ENCODE peak calls at places on chromosomes 13 and 19, in seven cellular contexts. B is H9, G is mesendoderm, H is mesenchymal stem cell, U is H1, Y is IMR-90, Z is trophoblast cell. N is an unnamed sample.

GRCh38 chr19:5389353-5389752 is 48.7 kb upstream of the PTPRS start:
- DNase-seq in B (no peak), G (no peak), H (no peak), U (no peak), Y (no peak), Z (no peak), N (no peak)

GRCh38 chr19:42325896-42326771 is 699 bp downstream of the MEGF8 start:
- DNase-seq in B (peak), G (peak), H (no peak), U (no peak), Y (no peak), Z (no peak), N (no peak)

GRCh38 chr13:74651121-74651520 is 516.9 kb upstream of the KLF12 start:
- DNase-seq in B (no peak), G (no peak), H (no peak), U (no peak), Y (no peak), Z (no peak), N (no peak)

GRCh38 chr19:41997851-41998229 is 3.8 kb upstream of the ATP1A3 start:
- DNase-seq in B (peak), G (no peak), H (no peak), U (peak), Y (no peak), Z (no peak), N (no peak)

GRCh38 chr13:107803822-107804495 is 411.4 kb downstream of the LIG4 start:
- DNase-seq in B (no peak), G (no peak), H (no peak), U (no peak), Y (no peak), Z (no peak), N (no peak)

GRCh38 chr13:111492341-111492945 is 172.0 kb downstream of the TEX29 start:
- DNase-seq in B (no peak), G (no peak), H (no peak), U (no peak), Y (no peak), Z (no peak), N (no peak)

GRCh38 chr19:17209126-17210036 is 5.8 kb upstream of the USE1 start:
- DNase-seq in B (peak), G (peak), H (peak), U (peak), Y (peak), Z (peak), N (peak)

GRCh38 chr19:4455742-4456565 is 1.6 kb downstream of the UBXN6 start:
- DNase-seq in B (no peak), G (peak), H (peak), U (no peak), Y (peak), Z (no peak), N (no peak)

GRCh38 chr13:44106231-44107152 is 226.8 kb downstream of the LACC1 start:
- DNase-seq in B (no peak), G (no peak), H (no peak), U (no peak), Y (no peak), Z (peak), N (no peak)

GRCh38 chr13:108195146-108195545 is 20.2 kb downstream of the LIG4 start:
- DNase-seq in B (no peak), G (no peak), H (peak), U (no peak), Y (peak), Z (no peak), N (no peak)

GRCh38 chr19:10797078-10797477 is 38.9 kb downstream of the TMED1 start:
- DNase-seq in B (no peak), G (no peak), H (no peak), U (no peak), Y (no peak), Z (no peak), N (no peak)

GRCh38 chr13:31611214-31611613 is 128.1 kb upstream of the RXFP2 start:
- DNase-seq in B (no peak), G (no peak), H (no peak), U (no peak), Y (no peak), Z (no peak), N (no peak)

GRCh38 chr13:25276748-25277147 is 10.5 kb downstream of the MTMR6 start:
- DNase-seq in B (no peak), G (no peak), H (peak), U (no peak), Y (peak), Z (no peak), N (no peak)

GRCh38 chr19:40807147-40808020 is 8.4 kb downstream of the EGLN2 start:
- DNase-seq in B (peak), G (peak), H (no peak), U (peak), Y (no peak), Z (peak), N (no peak)

GRCh38 chr19:4278926-4279529 is at the start of gene SHD:
- DNase-seq in B (no peak), G (peak), H (no peak), U (peak), Y (no peak), Z (no peak), N (no peak)

GRCh38 chr19:13069415-13070369 is 33.0 kb downstream of the LYL1 start:
- DNase-seq in B (no peak), G (peak), H (no peak), U (no peak), Y (no peak), Z (no peak), N (no peak)

GRCh38 chr13:73535341-73535740 is 476.5 kb downstream of the KLF5 start:
- DNase-seq in B (no peak), G (peak), H (no peak), U (no peak), Y (no peak), Z (peak), N (no peak)

GRCh38 chr19:7926727-7927604 is 1.0 kb upstream of the CTXN1 start:
- DNase-seq in B (no peak), G (no peak), H (no peak), U (no peak), Y (no peak), Z (no peak), N (no peak)

GRCh38 chr19:33557720-33558119 is 36.1 kb upstream of the PEPD start:
- DNase-seq in B (no peak), G (no peak), H (no peak), U (no peak), Y (no peak), Z (no peak), N (no peak)

GRCh38 chr19:1254081-1254527 is 5.7 kb downstream of the MIDN start:
- DNase-seq in B (no peak), G (no peak), H (no peak), U (no peak), Y (no peak), Z (no peak), N (no peak)

GRCh38 chr19:1255186-1256161 is 7.1 kb downstream of the MIDN start:
- DNase-seq in B (no peak), G (no peak), H (no peak), U (no peak), Y (no peak), Z (no peak), N (no peak)

GRCh38 chr19:1253514-1254080 is 5.2 kb downstream of the MIDN start:
- DNase-seq in B (no peak), G (no peak), H (no peak), U (no peak), Y (peak), Z (peak), N (no peak)

GRCh38 chr19:1252818-1253513 is 4.6 kb downstream of the MIDN start:
- DNase-seq in B (no peak), G (peak), H (peak), U (no peak), Y (peak), Z (peak), N (no peak)

DNA sequence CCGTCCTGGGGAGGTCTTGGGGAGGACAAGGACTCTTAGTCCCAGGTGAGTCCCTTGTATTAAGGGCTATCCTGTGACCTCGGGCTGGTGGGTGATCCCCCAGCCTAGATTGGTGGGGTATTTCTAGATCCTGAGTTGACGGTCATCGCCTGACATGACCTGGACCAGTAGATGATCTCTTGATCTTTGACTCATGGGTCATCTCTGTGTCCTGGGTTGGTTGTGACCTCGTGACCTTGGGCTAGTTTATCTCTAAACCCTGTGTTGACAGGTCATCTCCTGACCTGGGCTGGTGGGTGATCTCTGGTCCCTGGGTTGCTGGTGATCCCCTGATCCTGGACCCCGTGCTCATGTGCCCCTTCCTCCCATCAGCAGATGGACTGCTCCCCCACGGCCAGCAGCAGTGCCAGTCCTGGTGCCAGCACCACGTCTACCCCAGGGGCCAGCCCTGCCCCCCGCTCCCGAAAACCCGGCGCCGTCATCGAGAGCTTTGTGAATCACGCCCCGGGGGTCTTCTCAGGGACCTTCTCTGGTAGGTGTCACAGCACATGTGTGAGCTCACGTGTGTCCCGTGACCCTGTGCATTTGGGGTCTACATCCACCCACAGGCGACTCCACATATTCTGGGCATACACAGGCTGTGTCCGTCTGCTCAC is 6.3 kb downstream of the MIDN start:
- DNase-seq in B (no peak), G (no peak), H (no peak), U (no peak), Y (no peak), Z (no peak), N (no peak)
- H2BK120ac ChIP-seq in B (no peak), G (no peak), H (peak), U (no peak), Y (peak), Z (no peak), N (no peak)

GRCh38 chr13:37369618-37370017 is 228.9 kb downstream of the POSTN start:
- DNase-seq in B (no peak), G (no peak), H (peak), U (no peak), Y (peak), Z (no peak), N (no peak)

GRCh38 chr13:37375724-37376123 is 222.8 kb downstream of the POSTN start:
- DNase-seq in B (no peak), G (no peak), H (no peak), U (no peak), Y (peak), Z (no peak), N (no peak)

GRCh38 chr13:37375071-37375470 is 223.5 kb downstream of the POSTN start:
- DNase-seq in B (no peak), G (no peak), H (no peak), U (no peak), Y (no peak), Z (no peak), N (no peak)
- H2BK120ac ChIP-seq in B (no peak), G (no peak), H (no peak), U (no peak), Y (no peak), Z (no peak), N (no peak)

DNA sequence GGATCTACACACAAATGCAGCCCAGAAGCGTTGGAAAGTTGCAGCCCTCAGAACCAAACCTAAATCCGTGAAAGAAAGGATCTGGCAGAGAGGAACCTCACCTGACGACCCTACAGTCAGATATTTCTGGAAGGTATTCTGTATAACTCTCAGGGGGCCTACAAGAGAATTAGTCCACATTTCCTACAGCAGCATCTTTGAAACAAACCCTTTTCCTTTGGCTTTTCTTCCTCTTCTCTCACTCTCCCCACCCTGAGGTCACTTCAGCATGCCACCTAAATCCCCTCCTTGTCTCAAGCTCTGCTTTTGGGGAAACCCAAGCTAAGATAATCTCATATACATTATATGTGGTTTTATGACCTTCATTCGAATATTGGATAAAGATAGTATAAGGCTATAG is 719.0 kb upstream of the MIR17HG start:
- DNase-seq in B (no peak), G (no peak), H (no peak), U (no peak), Y (no peak), Z (no peak), N (no peak)
- H2BK120ac ChIP-seq in B (no peak), G (no peak), H (no peak), U (no peak), Y (no peak), Z (no peak), N (no peak)

DNA sequence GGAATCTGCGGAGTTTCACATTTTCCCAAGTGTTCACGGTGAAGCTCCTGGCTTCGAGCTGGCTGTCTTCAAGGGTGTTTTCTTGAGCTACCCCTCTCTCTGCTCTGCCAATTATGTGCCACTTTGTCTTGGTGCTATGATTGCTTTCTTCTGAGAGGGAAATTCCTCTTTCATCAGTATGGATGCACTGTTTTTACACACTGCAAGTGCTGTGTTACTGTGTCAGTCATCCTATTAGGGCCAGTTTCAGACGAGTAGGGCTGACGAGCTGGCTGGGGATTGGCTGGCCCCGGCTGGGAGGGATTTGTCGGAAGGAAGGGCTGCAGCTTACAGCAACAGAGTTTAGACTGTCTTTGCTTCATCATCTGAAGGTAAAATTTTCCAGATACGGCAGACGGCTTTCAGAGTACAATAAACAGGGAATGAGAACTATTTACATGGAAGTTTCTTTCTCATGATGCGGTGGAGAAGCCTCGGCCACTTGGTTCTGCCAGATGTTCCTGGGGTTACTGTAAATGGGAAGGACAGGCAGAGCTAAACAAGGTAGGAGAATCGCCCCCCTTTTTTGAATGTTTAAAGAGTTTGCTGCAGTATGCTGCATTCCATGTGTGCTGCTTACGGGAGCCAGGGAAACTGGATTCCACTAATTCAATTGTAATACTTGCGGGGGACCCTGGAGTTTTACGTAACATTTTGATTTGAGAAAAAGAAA is at the start of gene MBNL2:
- DNase-seq in B (peak), G (peak), H (peak), U (peak), Y (peak), Z (peak), N (peak)
- H2BK120ac ChIP-seq in B (no peak), G (no peak), H (peak), U (no peak), Y (peak), Z (peak), N (no peak)

GRCh38 chr13:45468676-45469075 is 3.9 kb downstream of the COG3 start:
- DNase-seq in B (no peak), G (no peak), H (no peak), U (no peak), Y (no peak), Z (peak), N (no peak)

GRCh38 chr13:45466359-45466758 is 1.6 kb downstream of the COG3 start:
- DNase-seq in B (no peak), G (no peak), H (no peak), U (no peak), Y (no peak), Z (peak), N (no peak)

GRCh38 chr13:45464141-45464686 is 525 bp upstream of the COG3 start:
- DNase-seq in B (no peak), G (no peak), H (no peak), U (no peak), Y (no peak), Z (no peak), N (no peak)

DNA sequence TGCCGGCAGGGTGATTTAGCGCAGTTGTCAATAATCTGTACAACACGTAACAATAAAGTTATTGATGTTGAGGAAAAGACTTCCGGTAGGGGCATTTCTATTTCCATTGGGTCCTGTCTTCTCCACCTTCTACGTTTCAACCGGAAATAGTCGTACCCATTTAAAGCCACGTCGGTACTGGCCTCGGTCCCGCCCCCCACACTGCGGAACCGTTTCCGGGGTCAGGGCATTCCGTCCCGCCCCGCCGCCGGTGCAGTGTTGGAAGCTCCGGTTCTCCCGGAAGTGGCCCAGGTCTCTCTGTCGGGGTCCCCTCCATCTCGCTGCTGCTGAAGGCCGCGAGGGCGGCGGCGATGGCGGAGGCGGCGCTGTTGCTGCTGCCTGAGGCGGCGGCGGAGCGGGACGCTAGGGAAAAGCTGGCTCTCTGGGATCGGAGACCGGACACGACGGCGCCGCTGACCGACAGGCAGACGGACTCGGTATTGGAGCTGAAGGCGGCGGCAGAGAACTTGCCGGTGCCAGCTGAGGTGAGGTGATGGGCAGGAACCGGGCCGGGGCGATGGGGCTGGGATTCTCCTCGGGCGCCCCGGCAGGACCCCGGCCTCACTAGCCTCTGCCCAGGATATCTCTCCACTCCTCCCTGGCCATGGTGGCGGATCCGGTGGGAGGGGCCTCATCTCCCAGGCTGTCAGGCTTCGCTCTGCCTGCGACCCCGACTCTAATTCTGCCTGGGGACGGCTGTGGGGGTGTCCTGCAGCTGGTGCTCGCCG is at the start of gene COG3:
- DNase-seq in B (peak), G (peak), H (peak), U (peak), Y (peak), Z (peak), N (peak)
- H2BK120ac ChIP-seq in B (no peak), G (no peak), H (peak), U (no peak), Y (peak), Z (peak), N (no peak)

GRCh38 chr19:37925212-37925611 is 18.2 kb downstream of the SIPA1L3 start:
- DNase-seq in B (no peak), G (no peak), H (no peak), U (no peak), Y (no peak), Z (no peak), N (no peak)
- H2BK120ac ChIP-seq in B (no peak), G (no peak), H (no peak), U (no peak), Y (no peak), Z (no peak), N (no peak)

GRCh38 chr13:102273111-102273510 is 128.7 kb downstream of the FGF14 start:
- DNase-seq in B (no peak), G (no peak), H (no peak), U (no peak), Y (no peak), Z (no peak), N (no peak)
- H2BK120ac ChIP-seq in B (no peak), G (no peak), H (no peak), U (no peak), Y (no peak), Z (no peak), N (no peak)

GRCh38 chr13:94369862-94370491 is 109.5 kb downstream of the DCT start:
- DNase-seq in B (no peak), G (no peak), H (peak), U (no peak), Y (peak), Z (no peak), N (no peak)
- H2BK120ac ChIP-seq in B (no peak), G (no peak), H (no peak), U (no peak), Y (no peak), Z (no peak), N (no peak)

DNA sequence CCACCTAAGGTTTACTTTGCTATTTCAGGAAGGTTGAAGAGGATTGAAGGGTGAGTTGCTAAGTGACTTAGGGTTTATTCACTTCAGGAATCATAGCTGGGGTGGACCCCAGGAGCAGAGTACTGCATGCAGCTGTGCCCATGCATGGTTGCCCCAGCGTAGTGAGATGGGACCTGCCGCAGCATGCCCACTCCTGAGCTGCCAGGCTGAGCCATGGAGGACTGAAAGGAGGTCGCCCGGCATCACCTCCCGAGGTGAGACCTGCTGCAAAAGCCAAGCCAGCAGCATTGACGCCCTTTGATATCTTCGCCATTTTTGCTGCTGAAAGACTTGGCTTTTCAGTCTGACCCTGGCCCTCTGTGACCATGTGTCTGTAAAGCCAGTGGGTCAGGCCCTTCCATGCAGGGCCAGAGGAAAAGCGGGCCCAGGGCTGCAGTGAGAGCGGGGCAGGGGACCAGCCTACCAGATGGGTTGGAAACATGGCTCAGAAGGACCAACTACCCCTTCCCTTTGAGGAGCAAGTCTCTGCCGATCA is 9.9 kb downstream of the POP4 start:
- DNase-seq in B (no peak), G (no peak), H (no peak), U (no peak), Y (no peak), Z (no peak), N (no peak)
- H2BK120ac ChIP-seq in B (no peak), G (no peak), H (no peak), U (no peak), Y (no peak), Z (no peak), N (no peak)

DNA sequence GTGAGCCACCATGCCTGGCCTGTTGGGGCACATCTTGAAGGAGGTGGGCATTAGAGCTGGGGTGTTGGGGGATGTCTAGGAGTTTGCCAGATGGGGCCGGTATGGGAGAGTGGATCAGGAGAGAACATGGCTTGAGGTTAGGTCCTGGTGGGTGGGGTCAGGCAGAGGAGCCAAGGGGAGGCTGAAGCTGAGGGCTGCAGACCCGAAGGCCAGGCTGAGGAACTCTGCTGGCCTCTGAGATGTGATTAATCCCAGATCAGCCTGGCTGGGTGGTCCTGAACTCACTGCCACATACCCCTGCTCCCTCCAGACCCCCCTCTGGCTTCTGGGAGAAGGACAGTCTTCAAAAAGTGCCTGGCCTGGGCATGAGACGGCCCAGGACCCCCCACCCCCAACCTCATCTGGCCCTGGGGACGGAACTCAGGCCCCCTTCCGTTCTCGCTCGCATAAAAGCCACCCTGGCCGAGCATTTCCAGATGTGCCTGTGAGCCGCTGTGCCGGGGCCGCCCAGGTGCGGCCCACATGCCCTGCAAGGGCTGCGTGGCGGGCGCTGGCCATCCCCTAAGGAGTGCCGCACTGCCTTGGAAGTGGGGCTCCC is 2.7 kb downstream of the FSTL3 start:
- DNase-seq in B (no peak), G (no peak), H (peak), U (no peak), Y (no peak), Z (peak), N (no peak)
- H2BK120ac ChIP-seq in B (no peak), G (no peak), H (peak), U (no peak), Y (no peak), Z (no peak), N (no peak)